ENCODE peak calls at places on chromosomes 7 and 10, in four cellular contexts. One of them, this sample, is unnamed.

GRCh38 chr7:136496526-136496925 is 371.9 kb upstream of the CHRM2 start:
- DNase-seq in fibroblast of lung: no peak
- DNase-seq in uterus: no peak
- DNase-seq in cardiac muscle cell: no peak
- DNase-seq in this sample: no peak

GRCh38 chr10:88835095-88835909 is 16.3 kb downstream of the ANKRD22 start:
- DNase-seq in fibroblast of lung: peak; percentile 80
- DNase-seq in uterus: peak; percentile 87
- DNase-seq in cardiac muscle cell: peak; percentile 93
- DNase-seq in this sample: peak; percentile 90

GRCh38 chr7:75716992-75717626 is 21.6 kb downstream of the HIP1 start:
- DNase-seq in fibroblast of lung: peak; percentile 92
- DNase-seq in uterus: no peak
- DNase-seq in cardiac muscle cell: peak; percentile 38
- DNase-seq in this sample: no peak

GRCh38 chr10:89389254-89389653 is 3.2 kb upstream of the IFIT1 start:
- DNase-seq in fibroblast of lung: peak; percentile 29
- DNase-seq in uterus: no peak
- DNase-seq in cardiac muscle cell: peak; percentile 62
- DNase-seq in this sample: no peak

GRCh38 chr10:68870545-68871104 is 30.5 kb upstream of the DDX50 start:
- DNase-seq in fibroblast of lung: no peak
- DNase-seq in uterus: no peak
- DNase-seq in cardiac muscle cell: no peak
- DNase-seq in this sample: no peak

GRCh38 chr10:102646610-102647432 is 2.5 kb downstream of the TRIM8 start:
- DNase-seq in fibroblast of lung: no peak
- DNase-seq in uterus: peak; percentile 51
- DNase-seq in cardiac muscle cell: peak; percentile 58
- DNase-seq in this sample: peak; percentile 58

GRCh38 chr7:24213311-24213710 is 70.7 kb upstream of the NPY start:
- DNase-seq in fibroblast of lung: no peak
- DNase-seq in uterus: no peak
- DNase-seq in cardiac muscle cell: no peak
- DNase-seq in this sample: no peak

GRCh38 chr10:5530846-5531557 is 6.2 kb downstream of the CALML3 start:
- DNase-seq in fibroblast of lung: no peak
- DNase-seq in uterus: no peak
- DNase-seq in cardiac muscle cell: no peak
- DNase-seq in this sample: peak; percentile 14

GRCh38 chr10:89373916-89374711 is 3.7 kb upstream of the IFIT1B start:
- DNase-seq in fibroblast of lung: peak; percentile 96
- DNase-seq in uterus: peak; percentile 77
- DNase-seq in cardiac muscle cell: peak; percentile 96
- DNase-seq in this sample: peak; percentile 94

GRCh38 chr7:155665957-155666287 is 21.5 kb downstream of the RBM33 start:
- DNase-seq in fibroblast of lung: peak; percentile 89
- DNase-seq in uterus: no peak
- DNase-seq in cardiac muscle cell: peak; percentile 80
- DNase-seq in this sample: no peak

GRCh38 chr10:69951658-69952057 is 101.0 kb upstream of the MACROH2A2 start:
- DNase-seq in fibroblast of lung: no peak
- DNase-seq in uterus: no peak
- DNase-seq in cardiac muscle cell: no peak
- DNase-seq in this sample: no peak

GRCh38 chr10:11678074-11678793 is 63.9 kb upstream of the ECHDC3 start:
- DNase-seq in fibroblast of lung: peak; percentile 50
- DNase-seq in uterus: no peak
- DNase-seq in cardiac muscle cell: peak; percentile 53
- DNase-seq in this sample: no peak

GRCh38 chr7:115249080-115249479 is 327.2 kb downstream of the MDFIC start:
- DNase-seq in fibroblast of lung: no peak
- DNase-seq in uterus: no peak
- DNase-seq in cardiac muscle cell: peak; percentile 11
- DNase-seq in this sample: no peak

GRCh38 chr10:95356-96115 is 39.7 kb upstream of the ZMYND11 start:
- DNase-seq in fibroblast of lung: no peak
- DNase-seq in uterus: no peak
- DNase-seq in cardiac muscle cell: no peak
- DNase-seq in this sample: no peak

GRCh38 chr10:101152316-101152715 is 21.2 kb downstream of the TLX1 start:
- DNase-seq in fibroblast of lung: no peak
- DNase-seq in uterus: no peak
- DNase-seq in cardiac muscle cell: no peak
- DNase-seq in this sample: no peak

GRCh38 chr7:157896774-157897555 is 560.2 kb downstream of the DNAJB6 start:
- DNase-seq in fibroblast of lung: no peak
- DNase-seq in uterus: no peak
- DNase-seq in cardiac muscle cell: no peak
- DNase-seq in this sample: peak; percentile 10

GRCh38 chr7:155003215-155003999 is 483 bp upstream of the PAXIP1 start:
- DNase-seq in fibroblast of lung: peak; percentile 71
- DNase-seq in uterus: peak; percentile 72
- DNase-seq in cardiac muscle cell: peak; percentile 88
- DNase-seq in this sample: peak; percentile 54

GRCh38 chr7:131630427-131630826 is 74.0 kb upstream of the PODXL start:
- DNase-seq in fibroblast of lung: no peak
- DNase-seq in uterus: no peak
- DNase-seq in cardiac muscle cell: no peak
- DNase-seq in this sample: no peak

GRCh38 chr10:103192089-103192450 is 1.0 kb downstream of the NT5C2 start:
- DNase-seq in fibroblast of lung: no peak
- DNase-seq in uterus: no peak
- DNase-seq in cardiac muscle cell: peak; percentile 18
- DNase-seq in this sample: peak; percentile 66

GRCh38 chr10:73253226-73253557 is 748 bp upstream of the MRPS16 start:
- DNase-seq in fibroblast of lung: no peak
- DNase-seq in uterus: no peak
- DNase-seq in cardiac muscle cell: no peak
- DNase-seq in this sample: no peak

GRCh38 chr7:156014201-156014600 is 201.9 kb upstream of the SHH start:
- DNase-seq in fibroblast of lung: no peak
- DNase-seq in uterus: no peak
- DNase-seq in cardiac muscle cell: no peak
- DNase-seq in this sample: no peak

GRCh38 chr10:71505366-71505760 is 108.6 kb downstream of the CDH23 start:
- DNase-seq in fibroblast of lung: no peak
- DNase-seq in uterus: no peak
- DNase-seq in cardiac muscle cell: no peak
- DNase-seq in this sample: no peak

GRCh38 chr7:83105948-83106347 is 56.7 kb downstream of the PCLO start:
- DNase-seq in fibroblast of lung: no peak
- DNase-seq in uterus: no peak
- DNase-seq in cardiac muscle cell: no peak
- DNase-seq in this sample: no peak

GRCh38 chr10:122504551-122504950 is 43.2 kb downstream of the HTRA1 start:
- DNase-seq in fibroblast of lung: peak; percentile 95
- DNase-seq in uterus: peak; percentile 93
- DNase-seq in cardiac muscle cell: peak; percentile 94
- DNase-seq in this sample: peak; percentile 96

GRCh38 chr10:61896854-61897661 is 4.4 kb upstream of the ARID5B start:
- DNase-seq in fibroblast of lung: peak; percentile 66
- DNase-seq in uterus: peak; percentile 52
- DNase-seq in cardiac muscle cell: peak; percentile 90
- DNase-seq in this sample: peak; percentile 73

GRCh38 chr7:7554647-7555575 is 11.8 kb upstream of the MIOS start:
- DNase-seq in fibroblast of lung: peak; percentile 14
- DNase-seq in uterus: no peak
- DNase-seq in cardiac muscle cell: no peak
- DNase-seq in this sample: no peak

GRCh38 chr10:112148314-112148713 is 35.3 kb downstream of the GPAM start:
- DNase-seq in fibroblast of lung: no peak
- DNase-seq in uterus: no peak
- DNase-seq in cardiac muscle cell: no peak
- DNase-seq in this sample: no peak

GRCh38 chr7:100389437-100390088 is 16.3 kb downstream of the PILRA start:
- DNase-seq in fibroblast of lung: no peak
- DNase-seq in uterus: no peak
- DNase-seq in cardiac muscle cell: no peak
- DNase-seq in this sample: no peak

GRCh38 chr7:95375591-95376294 is 20.4 kb downstream of the PON3 start:
- DNase-seq in fibroblast of lung: peak; percentile 11
- DNase-seq in uterus: no peak
- DNase-seq in cardiac muscle cell: no peak
- DNase-seq in this sample: no peak

GRCh38 chr10:111481271-111482073 is 404.6 kb downstream of the ADRA2A start:
- DNase-seq in fibroblast of lung: peak; percentile 54
- DNase-seq in uterus: no peak
- DNase-seq in cardiac muscle cell: no peak
- DNase-seq in this sample: no peak

GRCh38 chr7:155408657-155409586 is 49.0 kb upstream of the EN2 start:
- DNase-seq in fibroblast of lung: no peak
- DNase-seq in uterus: no peak
- DNase-seq in cardiac muscle cell: no peak
- DNase-seq in this sample: no peak

GRCh38 chr10:31299119-31299518 is 19.9 kb upstream of the ZEB1 start:
- DNase-seq in fibroblast of lung: peak; percentile 15
- DNase-seq in uterus: no peak
- DNase-seq in cardiac muscle cell: no peak
- DNase-seq in this sample: no peak

GRCh38 chr7:151451156-151451555 is 11.2 kb upstream of the CRYGN start:
- DNase-seq in fibroblast of lung: no peak
- DNase-seq in uterus: no peak
- DNase-seq in cardiac muscle cell: no peak
- DNase-seq in this sample: no peak

GRCh38 chr7:39819514-39819913 is 130.5 kb upstream of the CDK13 start:
- DNase-seq in fibroblast of lung: no peak
- DNase-seq in uterus: no peak
- DNase-seq in cardiac muscle cell: no peak
- DNase-seq in this sample: no peak

GRCh38 chr7:143975617-143976016 is 21.0 kb downstream of the OR2F1 start:
- DNase-seq in fibroblast of lung: no peak
- DNase-seq in uterus: no peak
- DNase-seq in cardiac muscle cell: peak; percentile 12
- DNase-seq in this sample: no peak

GRCh38 chr7:15086882-15087281 is 184.3 kb upstream of the DGKB start:
- DNase-seq in fibroblast of lung: no peak
- DNase-seq in uterus: no peak
- DNase-seq in cardiac muscle cell: no peak
- DNase-seq in this sample: no peak

DNA sequence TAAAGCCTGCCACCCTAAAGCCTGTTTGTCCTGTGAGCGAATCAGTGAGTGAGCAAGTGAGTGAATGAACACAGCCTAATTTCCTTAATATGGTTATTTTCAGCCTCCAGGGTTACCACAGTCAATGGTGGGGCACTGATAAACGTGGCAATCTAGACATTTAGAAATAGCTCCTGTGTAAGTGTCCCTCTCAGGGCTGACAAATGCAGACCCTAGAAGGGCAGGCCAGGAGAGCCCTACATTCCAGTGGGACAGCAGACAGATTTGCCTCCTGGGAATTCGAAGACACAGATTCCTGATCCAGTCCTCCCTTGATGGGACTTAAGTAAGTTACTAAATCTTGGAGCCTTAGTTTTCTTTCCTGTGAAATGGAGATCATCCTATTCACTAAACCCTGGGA is 54.6 kb upstream of the TM9SF3 start:
- DNase-seq in fibroblast of lung: no peak
- DNase-seq in uterus: no peak
- DNase-seq in cardiac muscle cell: no peak
- DNase-seq in this sample: no peak
- H3K4me3 ChIP-seq in fibroblast of lung: no peak overlapping the region
- H3K4me3 ChIP-seq in uterus: no peak overlapping the region
- H3K4me3 ChIP-seq in cardiac muscle cell: no peak overlapping the region
- H3K4me3 ChIP-seq in this sample: no peak overlapping the region

DNA sequence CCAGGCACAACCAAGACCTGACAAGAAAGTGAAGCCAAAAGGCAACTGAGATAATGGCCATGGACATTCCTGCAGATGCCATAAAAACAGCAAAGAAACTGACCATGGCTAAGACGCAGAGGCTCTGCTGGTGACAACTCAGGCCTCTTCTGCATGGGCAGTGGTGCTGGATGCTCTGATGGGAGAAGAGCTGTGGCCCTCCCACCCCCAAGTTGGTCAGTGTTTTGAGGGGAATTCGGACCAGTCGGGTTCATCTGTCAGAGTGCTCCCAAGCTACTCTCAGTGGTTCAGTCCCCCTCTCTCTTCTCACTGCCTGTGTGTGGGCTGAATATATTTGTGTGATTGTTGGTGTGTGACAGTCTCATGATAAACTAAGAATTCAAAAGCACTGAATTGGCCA is 79.0 kb upstream of the GPR26 start:
- DNase-seq in fibroblast of lung: no peak
- DNase-seq in uterus: no peak
- DNase-seq in cardiac muscle cell: no peak
- DNase-seq in this sample: no peak
- H3K27me3 ChIP-seq in fibroblast of lung: no peaks in the 10 kb centered on the region
- H3K27me3 ChIP-seq in uterus: no peaks in the 10 kb centered on the region
- H3K27me3 ChIP-seq in cardiac muscle cell: peaks cover 13% of the 10 kb centered on the region
- H3K27me3 ChIP-seq in this sample: no peaks in the 10 kb centered on the region

GRCh38 chr7:112554591-112554990 is 73.8 kb downstream of the LSMEM1 start:
- DNase-seq in fibroblast of lung: no peak
- DNase-seq in uterus: no peak
- DNase-seq in cardiac muscle cell: no peak
- DNase-seq in this sample: no peak
- TF ChIP-seq CTCF in fibroblast of lung: no peak
- TF ChIP-seq CTCF in uterus: no peak
- TF ChIP-seq CTCF in cardiac muscle cell: no peak
- TF ChIP-seq CTCF in this sample: no peak

DNA sequence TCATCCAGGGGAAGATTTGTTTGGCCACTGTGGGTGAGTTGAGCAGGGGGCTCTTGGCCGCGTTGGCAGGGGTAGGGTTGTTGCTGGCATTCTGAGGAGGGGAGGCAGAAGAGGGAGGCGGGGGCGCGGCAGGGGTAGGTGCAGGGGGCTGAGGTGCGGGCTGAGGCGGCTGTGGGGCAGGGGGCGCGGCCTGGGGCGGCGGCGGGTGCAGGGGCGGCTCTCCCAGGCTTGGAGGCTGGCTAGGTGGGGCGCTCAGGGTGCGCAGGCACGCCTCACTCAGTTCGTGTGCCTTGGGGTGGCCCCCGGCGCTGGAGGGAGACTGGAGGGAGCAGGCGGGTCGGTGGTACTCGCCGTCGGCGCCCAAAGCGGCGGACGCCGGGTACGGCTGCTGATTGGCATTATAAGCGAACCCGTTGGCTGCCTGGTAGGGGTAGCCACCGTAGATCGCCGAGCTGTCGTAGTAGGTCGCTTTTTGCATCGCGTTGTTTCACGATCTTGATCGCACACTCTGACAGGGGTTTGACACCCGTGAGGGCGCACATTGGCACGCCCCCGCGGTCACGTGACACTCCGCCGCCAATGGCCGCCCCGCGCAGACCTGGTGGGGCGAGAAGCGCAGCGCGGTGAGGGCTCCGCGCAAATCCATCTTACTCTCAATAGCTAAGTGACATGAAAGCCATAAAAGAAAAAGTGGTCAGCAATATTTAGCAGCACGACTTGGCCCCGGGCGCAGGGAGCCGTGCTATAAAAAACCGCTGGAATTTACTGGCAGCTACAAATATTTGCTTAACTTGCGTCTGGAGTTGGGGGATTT is 7.9 kb upstream of the HOXA2 start:
- DNase-seq in fibroblast of lung: peak; percentile 98
- DNase-seq in uterus: peak; percentile 70
- DNase-seq in cardiac muscle cell: no peak
- DNase-seq in this sample: peak; percentile 81
- H3K4me3 ChIP-seq in fibroblast of lung: peak overlapping the region; percentile 19
- H3K4me3 ChIP-seq in uterus: no peak overlapping the region
- H3K4me3 ChIP-seq in cardiac muscle cell: no peak overlapping the region
- H3K4me3 ChIP-seq in this sample: peak overlapping the region; percentile 39